ENCODE peak calls at places on chromosomes 16 and 17, in ten cellular contexts. P, S, Q, K, T, R, G, M, O and C are unnamed samples.

GRCh38 chr16:71426069-71426879 is 15.6 kb downstream of the TLE7 start:
- DNase-seq in P (no peak), S (peak), Q (no peak), K (peak), T (peak), R (no peak), G (peak), M (peak), O (no peak), C (peak)

GRCh38 chr16:28549301-28549899 is 4.3 kb upstream of the SGF29 start:
- DNase-seq in P (no peak), S (no peak), Q (no peak), K (peak), T (no peak), R (no peak), G (peak), M (no peak), O (peak), C (no peak)

GRCh38 chr17:80679816-80680215 is 135.2 kb downstream of the RPTOR start:
- DNase-seq in P (no peak), S (no peak), Q (no peak), K (no peak), T (no peak), R (no peak), G (no peak), M (no peak), O (no peak), C (no peak)

GRCh38 chr16:83809092-83809491 is 1.3 kb downstream of the HSBP1 start:
- DNase-seq in P (no peak), S (no peak), Q (no peak), K (no peak), T (no peak), R (no peak), G (peak), M (no peak), O (no peak), C (no peak)

GRCh38 chr17:48577946-48578615 is at the start of gene HOXB4:
- DNase-seq in P (peak), S (no peak), Q (peak), K (no peak), T (peak), R (peak), G (peak), M (no peak), O (peak), C (no peak)

GRCh38 chr16:69904495-69905170 is 46.5 kb upstream of the CLEC18A start:
- DNase-seq in P (no peak), S (no peak), Q (no peak), K (no peak), T (no peak), R (peak), G (no peak), M (no peak), O (no peak), C (no peak)

GRCh38 chr16:74186589-74186988 is 110.0 kb upstream of the PSMD7 start:
- DNase-seq in P (no peak), S (peak), Q (no peak), K (peak), T (no peak), R (no peak), G (peak), M (peak), O (no peak), C (no peak)

GRCh38 chr17:43010667-43011308 is 4.2 kb downstream of the IFI35 start:
- DNase-seq in P (no peak), S (no peak), Q (no peak), K (no peak), T (no peak), R (no peak), G (no peak), M (no peak), O (peak), C (peak)

GRCh38 chr17:3885970-3886369 is 6.9 kb downstream of the CAMKK1 start:
- DNase-seq in P (peak), S (no peak), Q (no peak), K (peak), T (no peak), R (no peak), G (peak), M (no peak), O (no peak), C (no peak)

GRCh38 chr17:74152591-74153455 is 50.7 kb upstream of the RPL38 start:
- DNase-seq in P (peak), S (no peak), Q (peak), K (peak), T (no peak), R (no peak), G (peak), M (no peak), O (no peak), C (no peak)

GRCh38 chr17:31309525-31309924 is 4.3 kb downstream of the EVI2B start:
- DNase-seq in P (no peak), S (no peak), Q (no peak), K (no peak), T (no peak), R (no peak), G (no peak), M (no peak), O (no peak), C (no peak)

GRCh38 chr17:46975287-46975686 is 3.8 kb downstream of the RPRML start:
- DNase-seq in P (no peak), S (no peak), Q (no peak), K (no peak), T (no peak), R (no peak), G (no peak), M (no peak), O (no peak), C (no peak)

GRCh38 chr17:263271-263670 is 81.8 kb upstream of the DOC2B start:
- DNase-seq in P (peak), S (no peak), Q (peak), K (no peak), T (no peak), R (peak), G (no peak), M (no peak), O (no peak), C (no peak)

GRCh38 chr16:1743376-1744337 is 27.7 kb downstream of the NME3 start:
- DNase-seq in P (peak), S (no peak), Q (no peak), K (no peak), T (no peak), R (no peak), G (no peak), M (no peak), O (no peak), C (no peak)

GRCh38 chr17:61007980-61008379 is 330.3 kb downstream of the BCAS3 start:
- DNase-seq in P (no peak), S (no peak), Q (peak), K (no peak), T (peak), R (peak), G (no peak), M (no peak), O (no peak), C (no peak)

GRCh38 chr16:77432264-77432663 is 2.6 kb downstream of the ADAMTS18 start:
- DNase-seq in P (no peak), S (no peak), Q (no peak), K (no peak), T (no peak), R (no peak), G (no peak), M (no peak), O (no peak), C (no peak)

GRCh38 chr17:32626371-32626770 is 139.6 kb downstream of the CDK5R1 start:
- DNase-seq in P (no peak), S (no peak), Q (no peak), K (no peak), T (no peak), R (no peak), G (no peak), M (no peak), O (no peak), C (no peak)

GRCh38 chr16:70592106-70592571 is 54.2 kb upstream of the IL34 start:
- DNase-seq in P (no peak), S (no peak), Q (peak), K (no peak), T (no peak), R (no peak), G (peak), M (no peak), O (no peak), C (no peak)

GRCh38 chr16:24988137-24988535 is 27.0 kb downstream of the ARHGAP17 start:
- DNase-seq in P (no peak), S (no peak), Q (no peak), K (peak), T (no peak), R (no peak), G (peak), M (no peak), O (no peak), C (no peak)

GRCh38 chr17:55344514-55344997 is 77.1 kb downstream of the MMD start:
- DNase-seq in P (no peak), S (no peak), Q (no peak), K (no peak), T (no peak), R (no peak), G (no peak), M (no peak), O (no peak), C (no peak)

GRCh38 chr16:15466886-15467781 is 32.7 kb downstream of the BMERB1 start:
- DNase-seq in P (no peak), S (no peak), Q (no peak), K (no peak), T (no peak), R (no peak), G (no peak), M (no peak), O (no peak), C (peak)

GRCh38 chr17:56779898-56780777 is 53.6 kb downstream of the C17orf67 start:
- DNase-seq in P (peak), S (no peak), Q (peak), K (peak), T (peak), R (peak), G (peak), M (peak), O (peak), C (no peak)

GRCh38 chr16:81181013-81181720 is 57.3 kb upstream of the BCO1 start:
- DNase-seq in P (peak), S (peak), Q (peak), K (peak), T (peak), R (peak), G (peak), M (peak), O (peak), C (no peak)

GRCh38 chr17:27751622-27752490 is 48.5 kb downstream of the NOS2 start:
- DNase-seq in P (no peak), S (no peak), Q (peak), K (no peak), T (no peak), R (no peak), G (no peak), M (no peak), O (no peak), C (no peak)

GRCh38 chr17:50352072-50352692 is 6.3 kb downstream of the XYLT2 start:
- DNase-seq in P (no peak), S (no peak), Q (no peak), K (no peak), T (no peak), R (peak), G (no peak), M (no peak), O (no peak), C (peak)

GRCh38 chr16:85898521-85899442 is at the start of gene IRF8:
- DNase-seq in P (peak), S (no peak), Q (peak), K (peak), T (peak), R (peak), G (peak), M (no peak), O (peak), C (no peak)

GRCh38 chr17:48550313-48551205 is 5.7 kb upstream of the HOXB2 start:
- DNase-seq in P (no peak), S (no peak), Q (peak), K (no peak), T (peak), R (no peak), G (no peak), M (no peak), O (no peak), C (no peak)

GRCh38 chr17:51435641-51436091 is 175.3 kb downstream of the UTP18 start:
- DNase-seq in P (peak), S (no peak), Q (no peak), K (no peak), T (peak), R (peak), G (peak), M (no peak), O (peak), C (peak)

GRCh38 chr16:88940196-88941050 is 36.6 kb downstream of the CBFA2T3 start:
- DNase-seq in P (no peak), S (no peak), Q (no peak), K (no peak), T (peak), R (no peak), G (peak), M (no peak), O (no peak), C (no peak)

GRCh38 chr16:61654962-61655361 is 381.3 kb downstream of the CDH8 start:
- DNase-seq in P (no peak), S (no peak), Q (no peak), K (no peak), T (no peak), R (no peak), G (no peak), M (no peak), O (no peak), C (no peak)

GRCh38 chr17:20046629-20047028 is 37.5 kb downstream of the SPECC1 start:
- DNase-seq in P (no peak), S (no peak), Q (no peak), K (no peak), T (no peak), R (no peak), G (no peak), M (no peak), O (no peak), C (no peak)

GRCh38 chr16:87465306-87465705 is 27.5 kb downstream of the ZCCHC14 start:
- DNase-seq in P (no peak), S (peak), Q (peak), K (peak), T (no peak), R (peak), G (peak), M (peak), O (no peak), C (no peak)

GRCh38 chr17:40024901-40025300 is 9.7 kb downstream of the CSF3 start:
- DNase-seq in P (no peak), S (no peak), Q (no peak), K (no peak), T (no peak), R (no peak), G (peak), M (no peak), O (no peak), C (no peak)

GRCh38 chr17:15392326-15392739 is 50.9 kb upstream of the TEKT3 start:
- DNase-seq in P (peak), S (peak), Q (no peak), K (peak), T (no peak), R (no peak), G (peak), M (peak), O (no peak), C (no peak)

GRCh38 chr17:45172541-45173286 is 11.0 kb downstream of the HEXIM2 start:
- DNase-seq in P (peak), S (no peak), Q (peak), K (peak), T (peak), R (peak), G (peak), M (no peak), O (peak), C (no peak)

GRCh38 chr16:78689031-78689430 is 589.6 kb downstream of the WWOX start:
- DNase-seq in P (no peak), S (no peak), Q (no peak), K (no peak), T (no peak), R (no peak), G (peak), M (no peak), O (no peak), C (peak)

GRCh38 chr17:39164675-39165143 is 1.3 kb downstream of the ARL5C start:
- DNase-seq in P (peak), S (no peak), Q (peak), K (peak), T (peak), R (peak), G (peak), M (peak), O (peak), C (peak)

GRCh38 chr17:71084219-71084618 is 914.9 kb downstream of the KCNJ2 start:
- DNase-seq in P (no peak), S (no peak), Q (no peak), K (no peak), T (peak), R (peak), G (peak), M (no peak), O (peak), C (no peak)

GRCh38 chr17:8001976-8002645 is at the start of gene GUCY2D:
- DNase-seq in P (peak), S (no peak), Q (no peak), K (no peak), T (peak), R (no peak), G (no peak), M (no peak), O (no peak), C (no peak)

GRCh38 chr17:8005357-8005756 is 2.9 kb downstream of the GUCY2D start:
- DNase-seq in P (no peak), S (no peak), Q (no peak), K (no peak), T (no peak), R (no peak), G (peak), M (no peak), O (no peak), C (no peak)

GRCh38 chr17:8003594-8004181 is 1.3 kb downstream of the GUCY2D start:
- DNase-seq in P (no peak), S (no peak), Q (no peak), K (no peak), T (peak), R (no peak), G (no peak), M (no peak), O (no peak), C (no peak)

GRCh38 chr17:8004899-8005298 is 2.5 kb downstream of the GUCY2D start:
- DNase-seq in P (no peak), S (no peak), Q (no peak), K (no peak), T (no peak), R (no peak), G (peak), M (peak), O (no peak), C (no peak)

GRCh38 chr17:8002646-8003593 is 505 bp downstream of the GUCY2D start:
- DNase-seq in P (no peak), S (no peak), Q (no peak), K (no peak), T (peak), R (no peak), G (peak), M (no peak), O (no peak), C (no peak)
- H3K4me3 ChIP-seq in P (no peak), S (no peak), Q (peak), K (no peak), T (peak), R (peak), G (no peak), M (no peak), O (no peak), C (no peak)

GRCh38 chr16:3963203-3963602 is 82.7 kb upstream of the CREBBP start:
- DNase-seq in P (no peak), S (no peak), Q (no peak), K (no peak), T (no peak), R (no peak), G (peak), M (no peak), O (no peak), C (no peak)

GRCh38 chr16:3960049-3960809 is 79.7 kb upstream of the CREBBP start:
- DNase-seq in P (no peak), S (no peak), Q (no peak), K (peak), T (peak), R (no peak), G (peak), M (no peak), O (no peak), C (no peak)

GRCh38 chr16:3959148-3959547 is 78.6 kb upstream of the CREBBP start:
- DNase-seq in P (no peak), S (no peak), Q (no peak), K (peak), T (no peak), R (no peak), G (no peak), M (no peak), O (no peak), C (no peak)

GRCh38 chr16:3963886-3964685 is 83.6 kb upstream of the CREBBP start:
- DNase-seq in P (no peak), S (no peak), Q (no peak), K (no peak), T (no peak), R (no peak), G (no peak), M (no peak), O (no peak), C (no peak)

GRCh38 chr16:3961449-3961849 is 80.9 kb upstream of the CREBBP start:
- DNase-seq in P (no peak), S (no peak), Q (no peak), K (peak), T (no peak), R (no peak), G (peak), M (no peak), O (no peak), C (no peak)
- H3K4me3 ChIP-seq in P (no peak), S (no peak), Q (peak), K (peak), T (no peak), R (peak), G (peak), M (no peak), O (no peak), C (peak)

GRCh38 chr16:23848958-23849357 is 13.2 kb downstream of the PRKCB start:
- DNase-seq in P (peak), S (no peak), Q (no peak), K (no peak), T (no peak), R (no peak), G (no peak), M (no peak), O (no peak), C (no peak)
- H3K4me3 ChIP-seq in P (no peak), S (no peak), Q (no peak), K (no peak), T (no peak), R (no peak), G (no peak), M (no peak), O (no peak), C (no peak)

GRCh38 chr17:77109159-77110005 is 31.4 kb upstream of the SEC14L1 start:
- DNase-seq in P (no peak), S (no peak), Q (no peak), K (no peak), T (no peak), R (no peak), G (no peak), M (no peak), O (no peak), C (no peak)
- H3K4me3 ChIP-seq in P (no peak), S (no peak), Q (peak), K (peak), T (no peak), R (no peak), G (peak), M (no peak), O (no peak), C (no peak)

GRCh38 chr17:29180788-29181160 is 576 bp upstream of the MYO18A start:
- DNase-seq in P (no peak), S (no peak), Q (no peak), K (no peak), T (no peak), R (no peak), G (no peak), M (no peak), O (no peak), C (no peak)
- H3K4me3 ChIP-seq in P (peak), S (no peak), Q (peak), K (peak), T (peak), R (peak), G (peak), M (peak), O (no peak), C (peak)

GRCh38 chr16:57039148-57039812 is 49.9 kb downstream of the NLRC5 start:
- DNase-seq in P (no peak), S (peak), Q (no peak), K (peak), T (no peak), R (no peak), G (peak), M (peak), O (no peak), C (no peak)
- H3K4me3 ChIP-seq in P (no peak), S (no peak), Q (no peak), K (no peak), T (no peak), R (no peak), G (no peak), M (no peak), O (no peak), C (no peak)

GRCh38 chr16:3938843-3939624 is 58.5 kb upstream of the CREBBP start:
- DNase-seq in P (peak), S (peak), Q (no peak), K (peak), T (peak), R (peak), G (peak), M (peak), O (peak), C (no peak)

GRCh38 chr16:3934491-3935185 is 54.1 kb upstream of the CREBBP start:
- DNase-seq in P (no peak), S (no peak), Q (no peak), K (no peak), T (no peak), R (no peak), G (no peak), M (no peak), O (no peak), C (peak)

GRCh38 chr16:3937066-3937875 is 56.8 kb upstream of the CREBBP start:
- DNase-seq in P (no peak), S (no peak), Q (no peak), K (no peak), T (no peak), R (no peak), G (no peak), M (no peak), O (no peak), C (no peak)

GRCh38 chr16:3935921-3936320 is 55.4 kb upstream of the CREBBP start:
- DNase-seq in P (no peak), S (no peak), Q (no peak), K (no peak), T (no peak), R (no peak), G (no peak), M (no peak), O (no peak), C (no peak)

GRCh38 chr16:3938471-3938842 is 57.9 kb upstream of the CREBBP start:
- DNase-seq in P (no peak), S (no peak), Q (no peak), K (no peak), T (no peak), R (no peak), G (peak), M (no peak), O (no peak), C (no peak)
- H3K4me3 ChIP-seq in P (no peak), S (peak), Q (peak), K (peak), T (peak), R (peak), G (peak), M (no peak), O (no peak), C (no peak)

GRCh38 chr17:67520282-67520906 is 143.3 kb downstream of the PITPNC1 start:
- DNase-seq in P (no peak), S (no peak), Q (no peak), K (peak), T (no peak), R (no peak), G (peak), M (no peak), O (no peak), C (no peak)
- H3K4me3 ChIP-seq in P (no peak), S (no peak), Q (no peak), K (peak), T (no peak), R (no peak), G (peak), M (peak), O (no peak), C (no peak)

GRCh38 chr16:10879681-10880589 is 2.9 kb downstream of the CIITA start:
- DNase-seq in P (no peak), S (no peak), Q (no peak), K (no peak), T (no peak), R (no peak), G (no peak), M (no peak), O (no peak), C (no peak)
- H3K4me3 ChIP-seq in P (no peak), S (no peak), Q (peak), K (peak), T (no peak), R (peak), G (peak), M (no peak), O (no peak), C (no peak)